ENCODE peak calls at places on chromosomes 16 and 17, in five cellular contexts. One of them, this sample, is unnamed. For H3K4me1, the result is how much of the 10 kb centered on the place peaks cover.

GRCh38 chr17:73646409-73647305 is 2.4 kb upstream of the SDK2 start:
- DNase-seq in neural progenitor cell: peak
- DNase-seq in heart right ventricle: no peak
- DNase-seq in transverse colon: no peak
- DNase-seq in OCI-LY7: peak
- DNase-seq in this sample: peak

GRCh38 chr16:80580109-80580832 is 39.5 kb downstream of the DYNLRB2 start:
- DNase-seq in neural progenitor cell: no peak
- DNase-seq in heart right ventricle: no peak
- DNase-seq in transverse colon: no peak
- DNase-seq in OCI-LY7: no peak
- DNase-seq in this sample: peak

GRCh38 chr16:80198265-80198994 is 342.4 kb upstream of the DYNLRB2 start:
- DNase-seq in neural progenitor cell: no peak
- DNase-seq in heart right ventricle: no peak
- DNase-seq in transverse colon: no peak
- DNase-seq in OCI-LY7: no peak
- DNase-seq in this sample: no peak

GRCh38 chr16:26987631-26988030 is 79.1 kb upstream of the C16orf82 start:
- DNase-seq in neural progenitor cell: no peak
- DNase-seq in heart right ventricle: no peak
- DNase-seq in transverse colon: peak
- DNase-seq in OCI-LY7: no peak
- DNase-seq in this sample: no peak

GRCh38 chr17:17853811-17854527 is 17.2 kb upstream of the SREBF1 start:
- DNase-seq in neural progenitor cell: no peak
- DNase-seq in heart right ventricle: no peak
- DNase-seq in transverse colon: no peak
- DNase-seq in OCI-LY7: no peak
- DNase-seq in this sample: no peak

GRCh38 chr17:74851612-74852236 is 8.0 kb downstream of the GRIN2C start:
- DNase-seq in neural progenitor cell: no peak
- DNase-seq in heart right ventricle: no peak
- DNase-seq in transverse colon: no peak
- DNase-seq in OCI-LY7: no peak
- DNase-seq in this sample: no peak

GRCh38 chr17:26792486-26792885 is 501.4 kb upstream of the WSB1 start:
- DNase-seq in neural progenitor cell: no peak
- DNase-seq in heart right ventricle: no peak
- DNase-seq in transverse colon: no peak
- DNase-seq in OCI-LY7: no peak
- DNase-seq in this sample: no peak

GRCh38 chr17:32277284-32277683 is 11.7 kb downstream of the RHBDL3 start:
- DNase-seq in neural progenitor cell: peak
- DNase-seq in heart right ventricle: no peak
- DNase-seq in transverse colon: no peak
- DNase-seq in OCI-LY7: no peak
- DNase-seq in this sample: no peak

GRCh38 chr16:2675714-2676113 is 6.6 kb upstream of the KCTD5 start:
- DNase-seq in neural progenitor cell: no peak
- DNase-seq in heart right ventricle: no peak
- DNase-seq in transverse colon: no peak
- DNase-seq in OCI-LY7: no peak
- DNase-seq in this sample: no peak

GRCh38 chr17:52157603-52158449 is 688 bp downstream of the CA10 start:
- DNase-seq in neural progenitor cell: peak
- DNase-seq in heart right ventricle: no peak
- DNase-seq in transverse colon: no peak
- DNase-seq in OCI-LY7: no peak
- DNase-seq in this sample: no peak

GRCh38 chr17:17757391-17757791 is 76.1 kb downstream of the RAI1 start:
- DNase-seq in neural progenitor cell: no peak
- DNase-seq in heart right ventricle: no peak
- DNase-seq in transverse colon: no peak
- DNase-seq in OCI-LY7: peak
- DNase-seq in this sample: peak

GRCh38 chr16:84497836-84498610 is 6.4 kb downstream of the MEAK7 start:
- DNase-seq in neural progenitor cell: no peak
- DNase-seq in heart right ventricle: no peak
- DNase-seq in transverse colon: no peak
- DNase-seq in OCI-LY7: no peak
- DNase-seq in this sample: no peak

GRCh38 chr17:81519284-81520020 is 6.9 kb upstream of the ACTG1 start:
- DNase-seq in neural progenitor cell: peak
- DNase-seq in heart right ventricle: peak
- DNase-seq in transverse colon: peak
- DNase-seq in OCI-LY7: peak
- DNase-seq in this sample: peak

GRCh38 chr17:19709841-19710240 is 6.5 kb downstream of the SLC47A2 start:
- DNase-seq in neural progenitor cell: no peak
- DNase-seq in heart right ventricle: no peak
- DNase-seq in transverse colon: no peak
- DNase-seq in OCI-LY7: no peak
- DNase-seq in this sample: no peak

GRCh38 chr17:40448639-40449261 is 5.5 kb downstream of the IGFBP4 start:
- DNase-seq in neural progenitor cell: no peak
- DNase-seq in heart right ventricle: no peak
- DNase-seq in transverse colon: peak
- DNase-seq in OCI-LY7: no peak
- DNase-seq in this sample: no peak

GRCh38 chr17:30000001-30000754 is 58.7 kb downstream of the EFCAB5 start:
- DNase-seq in neural progenitor cell: no peak
- DNase-seq in heart right ventricle: no peak
- DNase-seq in transverse colon: no peak
- DNase-seq in OCI-LY7: peak
- DNase-seq in this sample: no peak

GRCh38 chr17:11309850-11310249 is 68.8 kb downstream of the SHISA6 start:
- DNase-seq in neural progenitor cell: no peak
- DNase-seq in heart right ventricle: no peak
- DNase-seq in transverse colon: no peak
- DNase-seq in OCI-LY7: no peak
- DNase-seq in this sample: no peak

GRCh38 chr17:31722251-31723056 is 136.6 kb downstream of the COPRS start:
- DNase-seq in neural progenitor cell: no peak
- DNase-seq in heart right ventricle: peak
- DNase-seq in transverse colon: no peak
- DNase-seq in OCI-LY7: no peak
- DNase-seq in this sample: no peak

GRCh38 chr16:83392743-83393142 is 415.0 kb upstream of the HSBP1 start:
- DNase-seq in neural progenitor cell: no peak
- DNase-seq in heart right ventricle: no peak
- DNase-seq in transverse colon: no peak
- DNase-seq in OCI-LY7: no peak
- DNase-seq in this sample: no peak

GRCh38 chr17:67531291-67531690 is 154.2 kb downstream of the PITPNC1 start:
- DNase-seq in neural progenitor cell: no peak
- DNase-seq in heart right ventricle: no peak
- DNase-seq in transverse colon: peak
- DNase-seq in OCI-LY7: no peak
- DNase-seq in this sample: no peak

GRCh38 chr16:57688987-57689771 is 5.4 kb upstream of the DRC7 start:
- DNase-seq in neural progenitor cell: no peak
- DNase-seq in heart right ventricle: no peak
- DNase-seq in transverse colon: no peak
- DNase-seq in OCI-LY7: no peak
- DNase-seq in this sample: no peak
- H3K4me3 ChIP-seq in neural progenitor cell: no peak
- H3K4me3 ChIP-seq in heart right ventricle: no peak
- H3K4me3 ChIP-seq in transverse colon: no peak
- H3K4me3 ChIP-seq in OCI-LY7: no peak
- H3K4me3 ChIP-seq in this sample: no peak

GRCh38 chr17:28572294-28573099 is 1.2 kb upstream of the PIGS start:
- DNase-seq in neural progenitor cell: no peak
- DNase-seq in heart right ventricle: peak
- DNase-seq in transverse colon: no peak
- DNase-seq in OCI-LY7: no peak
- DNase-seq in this sample: no peak

GRCh38 chr17:28573521-28573920 is 2.2 kb upstream of the PIGS start:
- DNase-seq in neural progenitor cell: no peak
- DNase-seq in heart right ventricle: no peak
- DNase-seq in transverse colon: no peak
- DNase-seq in OCI-LY7: no peak
- DNase-seq in this sample: no peak

GRCh38 chr17:28569446-28569845 is 1.9 kb downstream of the PIGS start:
- DNase-seq in neural progenitor cell: no peak
- DNase-seq in heart right ventricle: no peak
- DNase-seq in transverse colon: no peak
- DNase-seq in OCI-LY7: no peak
- DNase-seq in this sample: no peak

GRCh38 chr17:28570716-28571254 is 539 bp downstream of the PIGS start:
- DNase-seq in neural progenitor cell: peak
- DNase-seq in heart right ventricle: peak
- DNase-seq in transverse colon: peak
- DNase-seq in OCI-LY7: peak
- DNase-seq in this sample: peak

GRCh38 chr17:28571255-28572122 is at the start of gene PIGS:
- DNase-seq in neural progenitor cell: peak
- DNase-seq in heart right ventricle: peak
- DNase-seq in transverse colon: peak
- DNase-seq in OCI-LY7: peak
- DNase-seq in this sample: peak
- H3K4me1 ChIP-seq in neural progenitor cell: under half
- H3K4me1 ChIP-seq in heart right ventricle: under half
- H3K4me1 ChIP-seq in transverse colon: under half
- H3K4me1 ChIP-seq in OCI-LY7: under half
- H3K4me1 ChIP-seq in this sample: under half

GRCh38 chr16:87127061-87127765 is 190.0 kb downstream of the C16orf95 start:
- DNase-seq in neural progenitor cell: no peak
- DNase-seq in heart right ventricle: peak
- DNase-seq in transverse colon: no peak
- DNase-seq in OCI-LY7: no peak
- DNase-seq in this sample: no peak
- H3K27ac ChIP-seq in neural progenitor cell: no peak
- H3K27ac ChIP-seq in heart right ventricle: peak
- H3K27ac ChIP-seq in transverse colon: peak
- H3K27ac ChIP-seq in OCI-LY7: no peak
- H3K27ac ChIP-seq in this sample: no peak

GRCh38 chr16:75196826-75197225 is 10.1 kb downstream of the CTRB2 start:
- DNase-seq in neural progenitor cell: no peak
- DNase-seq in heart right ventricle: no peak
- DNase-seq in transverse colon: no peak
- DNase-seq in OCI-LY7: no peak
- DNase-seq in this sample: no peak

GRCh38 chr16:75197522-75198134 is 9.3 kb downstream of the CTRB2 start:
- DNase-seq in neural progenitor cell: no peak
- DNase-seq in heart right ventricle: no peak
- DNase-seq in transverse colon: no peak
- DNase-seq in OCI-LY7: no peak
- DNase-seq in this sample: no peak

GRCh38 chr16:75202069-75202590 is 4.8 kb downstream of the CTRB2 start:
- DNase-seq in neural progenitor cell: no peak
- DNase-seq in heart right ventricle: no peak
- DNase-seq in transverse colon: no peak
- DNase-seq in OCI-LY7: no peak
- DNase-seq in this sample: no peak

GRCh38 chr16:75195811-75196790 is 10.9 kb downstream of the CTRB2 start:
- DNase-seq in neural progenitor cell: no peak
- DNase-seq in heart right ventricle: no peak
- DNase-seq in transverse colon: no peak
- DNase-seq in OCI-LY7: no peak
- DNase-seq in this sample: no peak

GRCh38 chr16:75198135-75198600 is 8.8 kb downstream of the CTRB2 start:
- DNase-seq in neural progenitor cell: no peak
- DNase-seq in heart right ventricle: no peak
- DNase-seq in transverse colon: no peak
- DNase-seq in OCI-LY7: no peak
- DNase-seq in this sample: no peak
- H3K4me3 ChIP-seq in neural progenitor cell: no peak
- H3K4me3 ChIP-seq in heart right ventricle: no peak
- H3K4me3 ChIP-seq in transverse colon: no peak
- H3K4me3 ChIP-seq in OCI-LY7: no peak
- H3K4me3 ChIP-seq in this sample: no peak

GRCh38 chr17:42407289-42407836 is 15.7 kb downstream of the CAVIN1 start:
- DNase-seq in neural progenitor cell: peak
- DNase-seq in heart right ventricle: peak
- DNase-seq in transverse colon: peak
- DNase-seq in OCI-LY7: peak
- DNase-seq in this sample: peak
- H3K4me1 ChIP-seq in neural progenitor cell: under half
- H3K4me1 ChIP-seq in heart right ventricle: half or more
- H3K4me1 ChIP-seq in transverse colon: half or more
- H3K4me1 ChIP-seq in OCI-LY7: under half
- H3K4me1 ChIP-seq in this sample: under half

DNA sequence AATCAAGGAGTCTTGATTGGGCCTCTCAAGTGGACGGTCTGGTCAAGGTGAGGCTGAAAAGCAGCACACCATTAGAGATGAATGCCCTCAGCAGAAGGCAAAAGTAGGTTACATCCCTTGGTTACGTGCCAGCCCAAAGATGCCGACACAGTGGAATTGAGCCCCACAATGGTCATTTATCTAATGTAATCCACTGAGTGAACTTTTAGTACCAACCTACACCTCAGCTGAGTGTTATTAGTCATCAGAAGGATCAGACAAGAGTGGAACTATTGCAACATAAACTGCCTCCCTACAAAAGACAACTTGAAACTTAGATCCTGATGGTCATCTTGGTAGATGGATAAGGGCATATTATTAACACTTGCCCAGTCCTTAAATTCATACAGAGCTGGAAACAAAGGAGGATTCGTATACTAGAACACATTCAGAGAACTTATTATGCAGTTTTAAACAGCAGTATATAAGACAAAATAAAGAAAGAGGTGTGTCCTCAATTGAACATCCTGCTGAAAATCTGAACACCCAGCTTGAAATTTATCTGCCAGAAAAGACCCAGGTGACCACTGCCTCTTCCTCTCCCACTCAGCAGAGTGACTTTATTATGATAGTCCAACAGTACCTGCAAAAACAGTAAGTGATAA is 2.8 kb downstream of the DCUN1D3 start:
- DNase-seq in neural progenitor cell: no peak
- DNase-seq in heart right ventricle: no peak
- DNase-seq in transverse colon: no peak
- DNase-seq in OCI-LY7: no peak
- DNase-seq in this sample: no peak
- H3K27ac ChIP-seq in neural progenitor cell: no peak
- H3K27ac ChIP-seq in heart right ventricle: peak
- H3K27ac ChIP-seq in transverse colon: no peak
- H3K27ac ChIP-seq in OCI-LY7: no peak
- H3K27ac ChIP-seq in this sample: no peak

GRCh38 chr17:77882481-77883212 is 75.9 kb upstream of the TNRC6C start:
- DNase-seq in neural progenitor cell: no peak
- DNase-seq in heart right ventricle: peak
- DNase-seq in transverse colon: peak
- DNase-seq in OCI-LY7: peak
- DNase-seq in this sample: peak
- H3K4me3 ChIP-seq in neural progenitor cell: no peak
- H3K4me3 ChIP-seq in heart right ventricle: no peak
- H3K4me3 ChIP-seq in transverse colon: no peak
- H3K4me3 ChIP-seq in OCI-LY7: peak
- H3K4me3 ChIP-seq in this sample: peak

This sample was measured in CD8-positive, alpha-beta memory T cell.